ENCODE peak calls at places on chromosomes 3 and 15, in nine cellular contexts. E, H, P, M, C, Q, I, D and O are unnamed samples.
A peak's percentile ranks its signal among the peaks of the same experiment; 100 is the strongest.

GRCh38 chr3:9402410-9403228 is 5.2 kb downstream of the SETD5 start:
- DNase-seq in E (no peak), H (no peak), P (no peak), M (no peak), C (no peak), Q (peak; percentile 52), I (peak; percentile 87), D (no peak), O (peak; percentile 30)

GRCh38 chr15:80431635-80432034 is 27.5 kb downstream of the ARNT2 start:
- DNase-seq in E (no peak), H (no peak), P (no peak), M (no peak), C (no peak), Q (no peak), I (no peak), D (no peak), O (no peak)

GRCh38 chr15:95620934-95621579 is 709.4 kb upstream of the NR2F2 start:
- DNase-seq in E (no peak), H (no peak), P (no peak), M (no peak), C (no peak), Q (peak; percentile 47), I (no peak), D (no peak), O (peak; percentile 9)

GRCh38 chr15:90402806-90403205 is 14.8 kb downstream of the IQGAP1 start:
- DNase-seq in E (no peak), H (no peak), P (no peak), M (no peak), C (no peak), Q (peak; percentile 54), I (no peak), D (no peak), O (no peak)

GRCh38 chr3:182979719-182980191 is 583 bp downstream of the DCUN1D1 start:
- DNase-seq in E (peak; percentile 35), H (no peak), P (peak; percentile 23), M (no peak), C (no peak), Q (peak; percentile 52), I (peak; percentile 50), D (no peak), O (peak; percentile 23)

GRCh38 chr15:44435893-44436667 is 8.7 kb downstream of the CTDSPL2 start:
- DNase-seq in E (no peak), H (no peak), P (no peak), M (no peak), C (no peak), Q (peak; percentile 24), I (no peak), D (no peak), O (peak; percentile 69)

GRCh38 chr3:104878395-104878794 is 488.3 kb upstream of the ALCAM start:
- DNase-seq in E (no peak), H (no peak), P (no peak), M (no peak), C (no peak), Q (peak; percentile 35), I (no peak), D (no peak), O (peak; percentile 20)

GRCh38 chr15:81279621-81280051 is 44.3 kb downstream of the STARD5 start:
- DNase-seq in E (no peak), H (peak; percentile 59), P (no peak), M (no peak), C (no peak), Q (no peak), I (no peak), D (peak; percentile 39), O (no peak)

GRCh38 chr3:18454766-18455165 is 29.6 kb upstream of the SATB1 start:
- DNase-seq in E (no peak), H (no peak), P (no peak), M (no peak), C (no peak), Q (no peak), I (no peak), D (no peak), O (no peak)

GRCh38 chr3:141860766-141861513 is 15.5 kb upstream of the ATP1B3 start:
- DNase-seq in E (no peak), H (no peak), P (no peak), M (no peak), C (no peak), Q (no peak), I (no peak), D (no peak), O (no peak)

GRCh38 chr3:39166134-39166710 is 12.8 kb upstream of the CSRNP1 start:
- DNase-seq in E (no peak), H (no peak), P (no peak), M (no peak), C (no peak), Q (peak; percentile 94), I (peak; percentile 79), D (no peak), O (peak; percentile 92)

GRCh38 chr3:162295323-162295983 is 798.8 kb downstream of the OTOL1 start:
- DNase-seq in E (no peak), H (no peak), P (no peak), M (no peak), C (no peak), Q (peak; percentile 92), I (peak; percentile 8), D (no peak), O (peak; percentile 90)